ENCODE peak calls at places on chromosomes 3 and 15, in six cellular contexts. E is adrenal gland, Y is HCT116, K is A549, J is body of pancreas, Z is ovary. L is an unnamed sample.

GRCh38 chr3:132837615-132838014 is 115.4 kb upstream of the NPHP3 start:
- DNase-seq in K (no peak), Z (no peak), J (no peak), Y (no peak), E (no peak), L (no peak)

GRCh38 chr3:3113042-3113709 is 3.0 kb upstream of the IL5RA start:
- DNase-seq in K (no peak), J (no peak), Z (no peak), E (no peak), Y (no peak), L (no peak)

GRCh38 chr15:100733786-100734185 is 131.4 kb downstream of the ASB7 start:
- DNase-seq in E (no peak), J (no peak), K (no peak), Z (no peak), Y (no peak), L (no peak)

GRCh38 chr15:83595191-83595590 is 58.7 kb upstream of the ADAMTSL3 start:
- DNase-seq in J (no peak), K (no peak), Y (no peak), E (no peak), Z (no peak), L (no peak)

GRCh38 chr15:78092111-78093041 is at the start of gene SH2D7:
- DNase-seq in E (no peak), K (no peak), Z (no peak), Y (no peak), J (no peak), L (no peak)

GRCh38 chr3:138950701-138951100 is 3.7 kb downstream of the FOXL2NB start:
- DNase-seq in K (no peak), Z (no peak), J (no peak), Y (no peak), E (no peak), L (no peak)

GRCh38 chr3:141370065-141370533 is 1.8 kb downstream of the ZBTB38 start:
- DNase-seq in Z (peak; percentile 58), J (peak; percentile 82), E (peak; percentile 63), K (peak; percentile 69), Y (peak; percentile 91), L (peak; percentile 87)

GRCh38 chr3:162971715-162972114 is 1475.1 kb downstream of the OTOL1 start:
- DNase-seq in Y (no peak), J (no peak), Z (no peak), K (no peak), E (no peak), L (no peak)

GRCh38 chr15:64703632-64703959 is 71.8 kb downstream of the RBPMS2 start:
- DNase-seq in Y (no peak), K (peak; percentile 30), J (no peak), Z (no peak), E (no peak), L (no peak)

GRCh38 chr3:11671648-11672100 is 28.0 kb upstream of the VGLL4 start:
- DNase-seq in K (no peak), Z (no peak), E (no peak), J (peak; percentile 58), Y (peak; percentile 3), L (no peak)

GRCh38 chr15:63288778-63289378 is 11.5 kb downstream of the APH1B start:
- DNase-seq in J (no peak), E (no peak), Y (peak; percentile 33), K (peak; percentile 86), Z (no peak), L (peak; percentile 63)

GRCh38 chr15:83305696-83306291 is 21.3 kb upstream of the BNC1 start:
- DNase-seq in Y (no peak), K (no peak), J (peak; percentile 65), E (no peak), Z (no peak), L (no peak)

GRCh38 chr3:13963137-13963886 is 83.4 kb upstream of the WNT7A start:
- DNase-seq in K (no peak), Z (no peak), J (no peak), Y (no peak), E (no peak), L (no peak)

GRCh38 chr3:53672987-53673386 is 173.2 kb downstream of the CHDH start:
- DNase-seq in Z (no peak), E (no peak), J (no peak), K (no peak), Y (no peak), L (no peak)

GRCh38 chr3:56997675-56998074 is 62.8 kb upstream of the SPATA12 start:
- DNase-seq in Y (no peak), Z (no peak), E (no peak), J (no peak), K (no peak), L (no peak)

GRCh38 chr15:31471731-31472430 is 145.2 kb downstream of the KLF13 start:
- DNase-seq in J (no peak), Z (no peak), E (no peak), Y (no peak), K (no peak), L (no peak)

GRCh38 chr3:7322957-7323679 is 462.2 kb downstream of the GRM7 start:
- DNase-seq in K (no peak), Z (no peak), E (no peak), Y (no peak), J (no peak), L (no peak)

GRCh38 chr15:41952003-41952563 is 20.3 kb downstream of the EHD4 start:
- DNase-seq in Y (no peak), Z (no peak), E (no peak), K (no peak), J (no peak), L (no peak)

GRCh38 chr15:41951571-41951970 is 20.8 kb downstream of the EHD4 start:
- DNase-seq in J (no peak), E (no peak), Z (no peak), Y (no peak), K (no peak), L (no peak)

GRCh38 chr15:41949400-41950126 is 22.8 kb downstream of the EHD4 start:
- DNase-seq in K (no peak), J (no peak), Z (no peak), Y (no peak), E (no peak), L (no peak)

GRCh38 chr15:41950127-41950483 is 22.3 kb downstream of the EHD4 start:
- DNase-seq in Z (no peak), Y (no peak), K (no peak), J (no peak), E (no peak), L (no peak)

GRCh38 chr15:41950505-41950904 is 21.9 kb downstream of the EHD4 start:
- DNase-seq in Y (no peak), Z (no peak), K (no peak), J (no peak), E (no peak), L (no peak)
- TF ChIP-seq POLR2A in Y (no peak), Z (no peak), K (no peak), J (no peak), E (no peak), L (no peak)

DNA sequence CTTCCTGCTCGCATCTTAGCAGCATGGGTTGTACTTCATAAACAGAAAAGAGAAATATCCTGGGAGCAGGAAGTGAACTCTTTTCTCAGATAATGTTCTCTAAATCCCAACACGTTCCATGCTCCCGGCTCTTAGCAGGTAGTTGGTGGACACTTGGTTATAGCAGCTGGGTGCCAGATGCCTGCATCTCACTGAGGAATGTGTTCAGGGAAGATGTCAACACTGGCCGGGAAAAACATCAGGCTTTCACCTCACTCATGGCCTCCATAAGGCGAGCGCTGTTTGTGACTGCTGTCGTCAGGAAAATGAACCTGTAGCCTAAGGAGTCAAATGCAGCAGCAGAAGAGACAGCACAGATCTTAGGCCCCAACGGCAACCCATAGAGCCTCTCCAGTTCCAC is 4.4 kb upstream of the PRC1 start:
- DNase-seq in J (no peak), E (no peak), K (no peak), Z (no peak), Y (no peak), L (no peak)
- TF ChIP-seq POLR2A in J (no peak), E (no peak), K (no peak), Z (no peak), Y (no peak), L (no peak)

GRCh38 chr3:128697336-128697735 is 28.6 kb upstream of the RAB7A start:
- DNase-seq in Z (no peak), J (no peak), Y (no peak), K (no peak), E (no peak), L (no peak)

GRCh38 chr3:128693696-128694095 is 32.3 kb upstream of the RAB7A start:
- DNase-seq in Z (no peak), K (no peak), E (no peak), J (no peak), Y (no peak), L (no peak)

GRCh38 chr3:128702391-128702790 is 23.6 kb upstream of the RAB7A start:
- DNase-seq in Z (no peak), K (no peak), J (no peak), E (no peak), Y (no peak), L (no peak)

GRCh38 chr3:128701342-128702212 is 24.4 kb upstream of the RAB7A start:
- DNase-seq in J (no peak), Z (no peak), Y (no peak), E (no peak), K (no peak), L (no peak)

DNA sequence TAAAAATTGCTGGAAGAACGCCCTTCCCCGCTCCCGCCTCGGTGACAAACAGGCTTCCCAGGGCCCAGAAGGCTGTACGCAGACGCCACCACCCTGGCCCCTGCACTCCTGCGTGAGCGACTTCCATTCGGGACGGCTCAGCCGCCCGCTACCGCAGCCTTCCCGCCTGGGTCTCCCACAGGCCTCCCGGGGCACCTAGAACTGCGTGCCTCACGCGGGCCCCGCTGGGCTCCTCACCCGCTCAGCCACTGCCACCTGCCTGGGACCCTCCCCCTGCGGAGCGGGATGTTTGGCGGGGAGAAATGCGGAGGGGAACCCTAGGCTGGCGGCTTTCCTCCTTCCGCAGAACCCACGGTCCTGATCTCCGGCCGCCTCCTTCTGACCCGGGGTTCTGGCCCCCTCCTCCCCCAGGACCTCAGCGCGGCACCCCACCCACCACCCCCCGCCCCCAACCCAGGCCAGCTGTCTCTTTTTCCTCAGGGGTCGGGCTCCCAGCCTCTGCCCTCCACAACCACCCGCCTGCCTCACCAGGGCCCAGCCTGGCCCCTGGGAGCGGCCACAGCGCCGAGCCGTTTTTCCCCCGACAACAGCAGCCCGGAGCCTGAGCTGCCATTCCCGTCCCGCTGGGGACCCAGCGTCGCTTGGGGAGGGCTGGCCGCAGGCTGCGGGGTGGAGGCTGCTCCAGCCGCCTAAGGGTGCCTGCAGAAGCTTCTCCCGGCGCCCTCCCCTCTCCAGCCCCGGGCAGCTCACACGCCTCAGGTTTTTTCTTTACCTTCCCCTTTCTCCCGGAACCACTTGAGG is 27.6 kb upstream of the RAB7A start:
- DNase-seq in K (peak; percentile 47), Y (no peak), E (peak; percentile 53), Z (peak; percentile 41), J (peak; percentile 48), L (peak; percentile 43)
- TF ChIP-seq POLR2A in K (no peak), Y (peak; percentile 28), E (peak; percentile 53), Z (no peak), J (peak; percentile 56), L (no peak)

GRCh38 chr3:196050597-196050996 is 31.3 kb downstream of the TFRC start:
- DNase-seq in E (no peak), Y (no peak), J (no peak), Z (no peak), K (no peak), L (no peak)

GRCh38 chr3:196044513-196044912 is 37.4 kb downstream of the TFRC start:
- DNase-seq in Z (no peak), E (no peak), Y (no peak), K (no peak), J (no peak), L (no peak)

GRCh38 chr3:196048922-196049566 is 32.8 kb downstream of the TFRC start:
- DNase-seq in K (no peak), J (no peak), Y (no peak), Z (no peak), E (no peak), L (no peak)

GRCh38 chr3:196049567-196050122 is 32.2 kb downstream of the TFRC start:
- DNase-seq in Z (no peak), E (no peak), Y (no peak), J (no peak), K (no peak), L (peak; percentile 63)

GRCh38 chr3:196047391-196048030 is 34.4 kb downstream of the TFRC start:
- DNase-seq in K (no peak), Y (no peak), E (no peak), J (no peak), Z (no peak), L (peak; percentile 81)
- TF ChIP-seq POLR2A in K (no peak), Y (no peak), E (no peak), J (no peak), Z (no peak), L (peak; percentile 84)

L was measured in erythroblast.